ENCODE peak calls at places on chromosomes 13 and 19, in six cellular contexts. S is activated CD8-positive, alpha-beta T cell treated with anti-CD3 and anti-CD28 coated beads, Interleukin-2, amount 10 ng/mL, durations not matched to agents 7 days and 5 days; R is BJ; W is stimulated activated CD8-positive, alpha-beta memory T cell treated with anti-CD3 and anti-CD28 coated beads, Interleukin-15, amount 100 ng/mL, for 4 hours; F is astrocyte of the spinal cord; T is AG04450. A is an unnamed sample.

GRCh38 chr13:51223284-51224270 is 1.4 kb downstream of the FAM124A start:
- DNase-seq in F (no peak), T (no peak), R (no peak), S (no peak), W (no peak), A (no peak)

GRCh38 chr19:2428756-2429711 is 1.6 kb upstream of the TIMM13 start:
- DNase-seq in R (no peak), S (no peak), F (no peak), W (no peak), T (no peak), A (no peak)

GRCh38 chr19:16627194-16627927 is 643 bp downstream of the MED26 start:
- DNase-seq in S (peak), W (no peak), T (no peak), F (no peak), R (no peak), A (peak)

GRCh38 chr19:12987781-12988180 is 7.5 kb upstream of the NFIX start:
- DNase-seq in T (no peak), R (no peak), S (no peak), F (no peak), W (no peak), A (no peak)

GRCh38 chr19:29675650-29676186 is 10.5 kb downstream of the PLEKHF1 start:
- DNase-seq in W (no peak), F (no peak), R (no peak), T (no peak), S (no peak), A (no peak)

GRCh38 chr19:56725829-56726424 is 54.4 kb upstream of the ZNF835 start:
- DNase-seq in F (no peak), R (no peak), T (no peak), S (no peak), W (no peak), A (no peak)

GRCh38 chr13:98577823-98578285 is 947 bp upstream of the STK24 start:
- DNase-seq in F (no peak), W (no peak), T (no peak), R (no peak), S (no peak), A (no peak)

GRCh38 chr19:48999481-49000325 is 6.0 kb downstream of the RUVBL2 start:
- DNase-seq in W (peak), R (no peak), T (peak), S (peak), F (peak), A (peak)

GRCh38 chr19:49497790-49498106 is 1.5 kb downstream of the RPS11 start:
- DNase-seq in R (no peak), F (no peak), T (no peak), S (no peak), W (no peak), A (no peak)

GRCh38 chr19:11256189-11256588 is 6.1 kb downstream of the DOCK6 start:
- DNase-seq in W (no peak), T (no peak), F (no peak), S (no peak), R (no peak), A (no peak)

GRCh38 chr19:28155265-28155664 is 1057.7 kb downstream of the UQCRFS1 start:
- DNase-seq in S (no peak), T (no peak), F (no peak), R (no peak), W (no peak), A (no peak)

GRCh38 chr13:111506621-111507020 is 186.2 kb downstream of the TEX29 start:
- DNase-seq in R (no peak), S (no peak), F (no peak), T (no peak), W (no peak), A (no peak)

GRCh38 chr13:106555631-106556328 is 12.2 kb downstream of the ARGLU1 start:
- DNase-seq in R (no peak), S (no peak), F (peak), T (no peak), W (no peak), A (no peak)

GRCh38 chr19:38073806-38074685 is 150.0 kb downstream of the DPF1 start:
- DNase-seq in S (no peak), F (no peak), W (no peak), R (no peak), T (no peak), A (no peak)

GRCh38 chr13:71320452-71320851 is 546.6 kb downstream of the DACH1 start:
- DNase-seq in R (no peak), W (no peak), T (peak), S (no peak), F (peak), A (no peak)

GRCh38 chr13:40028446-40028845 is 373.0 kb downstream of the COG6 start:
- DNase-seq in R (no peak), T (no peak), W (no peak), F (no peak), S (no peak), A (no peak)

GRCh38 chr19:13094285-13094595 is 8.4 kb downstream of the LYL1 start:
- DNase-seq in T (no peak), F (no peak), S (no peak), W (no peak), R (no peak), A (no peak)

GRCh38 chr19:33473644-33474305 is 47.8 kb downstream of the PEPD start:
- DNase-seq in R (peak), F (peak), S (no peak), T (no peak), W (no peak), A (no peak)

GRCh38 chr19:49676136-49676689 is 858 bp upstream of the PRMT1 start:
- DNase-seq in R (peak), T (peak), S (peak), F (peak), W (no peak), A (no peak)

GRCh38 chr19:52473655-52474350 is 20.4 kb downstream of the ZNF578 start:
- DNase-seq in F (no peak), S (no peak), R (no peak), W (no peak), T (no peak), A (no peak)

GRCh38 chr19:39164289-39164688 is 32.5 kb upstream of the NCCRP1 start:
- DNase-seq in W (no peak), S (no peak), T (no peak), F (no peak), R (no peak), A (no peak)

GRCh38 chr19:36837525-36837901 is 674 bp downstream of the ZNF790 start:
- DNase-seq in W (no peak), S (no peak), T (no peak), R (no peak), F (no peak), A (no peak)

GRCh38 chr13:114099918-114100445 is 32.4 kb downstream of the RASA3 start:
- DNase-seq in T (no peak), R (no peak), S (no peak), F (no peak), W (no peak), A (peak)

GRCh38 chr13:79571147-79571546 is 90.2 kb downstream of the NDFIP2 start:
- DNase-seq in W (no peak), R (no peak), T (no peak), F (no peak), S (no peak), A (no peak)

GRCh38 chr13:50188696-50189095 is 173.5 kb downstream of the KCNRG start:
- DNase-seq in W (no peak), T (no peak), S (no peak), R (no peak), F (no peak), A (no peak)

GRCh38 chr19:4399871-4400768 is at the start of gene SH3GL1:
- DNase-seq in W (peak), R (no peak), S (peak), T (peak), F (peak), A (peak)

GRCh38 chr19:29711584-29712132 is 3.4 kb downstream of the C19orf12 start:
- DNase-seq in W (no peak), T (no peak), S (peak), R (no peak), F (no peak), A (peak)

GRCh38 chr13:93305886-93306285 is 79.3 kb downstream of the GPC6 start:
- DNase-seq in W (no peak), F (peak), R (no peak), T (no peak), S (no peak), A (no peak)

GRCh38 chr19:7328647-7329046 is 20.1 kb upstream of the ARHGEF18 start:
- DNase-seq in W (no peak), R (no peak), F (no peak), T (no peak), S (no peak), A (no peak)

GRCh38 chr19:1935484-1936208 is 5.3 kb upstream of the CSNK1G2 start:
- DNase-seq in F (peak), S (peak), R (no peak), T (no peak), W (no peak), A (no peak)

GRCh38 chr19:35223084-35223790 is 5.3 kb downstream of the FAM187B start:
- DNase-seq in W (no peak), F (no peak), T (no peak), S (no peak), R (no peak), A (no peak)

GRCh38 chr19:6414793-6415591 is 9.6 kb downstream of the KHSRP start:
- DNase-seq in S (no peak), R (no peak), W (no peak), F (no peak), T (no peak), A (no peak)

A was measured in naive thymus-derived CD8-positive, alpha-beta T cell.